ENCODE peak calls at places on chromosomes 4 and X, in nine cellular contexts. K, U, C, V, L, E, M, T and H are unnamed samples.

GRCh38 chrX:112785323-112785722 is 55.3 kb downstream of the AMOT start:
- DNase-seq in K (no peak), U (no peak), C (no peak), V (no peak), L (no peak), E (no peak), M (no peak), T (no peak), H (no peak)

GRCh38 chrX:47366051-47366722 is 4.2 kb upstream of the ZNF157 start:
- DNase-seq in K (peak; percentile 80), U (peak; percentile 50), C (peak; percentile 67), V (peak; percentile 64), L (no peak), E (peak; percentile 84), M (peak; percentile 58), T (peak; percentile 67), H (no peak)

GRCh38 chrX:10199212-10199611 is 42.4 kb downstream of the CLCN4 start:
- DNase-seq in K (no peak), U (no peak), C (no peak), V (peak; percentile 35), L (no peak), E (no peak), M (no peak), T (no peak), H (no peak)

GRCh38 chr4:185535818-185536729 is 767 bp upstream of the PDLIM3 start:
- DNase-seq in K (no peak), U (no peak), C (no peak), V (peak; percentile 18), L (no peak), E (no peak), M (no peak), T (no peak), H (peak; percentile 31)

GRCh38 chrX:40122487-40122886 is 24.7 kb upstream of the BCOR start:
- DNase-seq in K (no peak), U (no peak), C (no peak), V (no peak), L (no peak), E (no peak), M (no peak), T (no peak), H (no peak)

GRCh38 chrX:16931371-16931770 is 15.1 kb upstream of the REPS2 start:
- DNase-seq in K (peak; percentile 45), U (no peak), C (no peak), V (no peak), L (no peak), E (no peak), M (no peak), T (no peak), H (no peak)

GRCh38 chr4:2805712-2806391 is 13.0 kb downstream of the SH3BP2 start:
- DNase-seq in K (no peak), U (no peak), C (no peak), V (peak; percentile 57), L (peak; percentile 81), E (no peak), M (no peak), T (no peak), H (no peak)

GRCh38 chr4:85659626-85660213 is 184.8 kb downstream of the ARHGAP24 start:
- DNase-seq in K (no peak), U (no peak), C (no peak), V (no peak), L (no peak), E (no peak), M (no peak), T (no peak), H (no peak)

GRCh38 chrX:39928704-39929439 is 168.9 kb downstream of the BCOR start:
- DNase-seq in K (no peak), U (no peak), C (no peak), V (no peak), L (peak; percentile 47), E (no peak), M (no peak), T (no peak), H (no peak)

GRCh38 chr4:24470681-24471622 is 113.4 kb downstream of the DHX15 start:
- DNase-seq in K (peak; percentile 43), U (peak; percentile 15), C (peak; percentile 34), V (peak; percentile 50), L (no peak), E (peak; percentile 31), M (peak; percentile 38), T (peak; percentile 26), H (no peak)

GRCh38 chr4:35771571-35771970 is 472.7 kb downstream of the ARAP2 start:
- DNase-seq in K (no peak), U (no peak), C (no peak), V (no peak), L (no peak), E (no peak), M (no peak), T (no peak), H (no peak)

GRCh38 chr4:82201805-82202636 is 171.8 kb downstream of the HNRNPD start:
- DNase-seq in K (peak; percentile 60), U (no peak), C (peak; percentile 63), V (peak; percentile 58), L (peak; percentile 26), E (peak; percentile 78), M (peak; percentile 68), T (peak; percentile 65), H (no peak)

GRCh38 chrX:46979340-46979739 is 67.1 kb downstream of the JADE3 start:
- DNase-seq in K (no peak), U (no peak), C (no peak), V (peak; percentile 71), L (peak; percentile 19), E (no peak), M (no peak), T (no peak), H (no peak)

GRCh38 chrX:121308276-121308805 is 260.9 kb downstream of the GLUD2 start:
- DNase-seq in K (peak; percentile 35), U (no peak), C (peak; percentile 1), V (peak; percentile 7), L (no peak), E (no peak), M (peak; percentile 6), T (peak; percentile 41), H (no peak)

GRCh38 chr4:48329976-48330375 is 11.4 kb upstream of the SLAIN2 start:
- DNase-seq in K (no peak), U (no peak), C (no peak), V (peak; percentile 65), L (peak; percentile 62), E (no peak), M (no peak), T (no peak), H (no peak)